ENCODE peak calls at places on chromosomes 5 and 9, in five cellular contexts. One of them, this sample, is unnamed.

GRCh38 chr9:16030513-16031185 is 477.8 kb downstream of the CCDC171 start:
- DNase-seq in tibial artery: no peak
- DNase-seq in A549: peak
- DNase-seq in uterus: no peak
- DNase-seq in body of pancreas: no peak
- DNase-seq in this sample: peak

GRCh38 chr9:114303571-114303970 is 19.3 kb upstream of the ORM1 start:
- DNase-seq in tibial artery: no peak
- DNase-seq in A549: no peak
- DNase-seq in uterus: peak
- DNase-seq in body of pancreas: peak
- DNase-seq in this sample: no peak

GRCh38 chr9:130682490-130683121 is 11.0 kb upstream of the EXOSC2 start:
- DNase-seq in tibial artery: peak
- DNase-seq in A549: peak
- DNase-seq in uterus: peak
- DNase-seq in body of pancreas: peak
- DNase-seq in this sample: peak

GRCh38 chr9:26637101-26637500 is 255.5 kb downstream of the CAAP1 start:
- DNase-seq in tibial artery: no peak
- DNase-seq in A549: no peak
- DNase-seq in uterus: no peak
- DNase-seq in body of pancreas: no peak
- DNase-seq in this sample: no peak

GRCh38 chr9:128627127-128627715 is 29.4 kb downstream of the DYNC2I2 start:
- DNase-seq in tibial artery: no peak
- DNase-seq in A549: no peak
- DNase-seq in uterus: no peak
- DNase-seq in body of pancreas: no peak
- DNase-seq in this sample: no peak

GRCh38 chr9:4964540-4964939 is 20.5 kb upstream of the JAK2 start:
- DNase-seq in tibial artery: no peak
- DNase-seq in A549: no peak
- DNase-seq in uterus: no peak
- DNase-seq in body of pancreas: no peak
- DNase-seq in this sample: no peak

GRCh38 chr9:104177003-104177611 is 83.0 kb downstream of the SMC2 start:
- DNase-seq in tibial artery: no peak
- DNase-seq in A549: no peak
- DNase-seq in uterus: no peak
- DNase-seq in body of pancreas: no peak
- DNase-seq in this sample: no peak

GRCh38 chr5:141825836-141826560 is 52.2 kb downstream of the PCDH1 start:
- DNase-seq in tibial artery: no peak
- DNase-seq in A549: peak
- DNase-seq in uterus: no peak
- DNase-seq in body of pancreas: no peak
- DNase-seq in this sample: no peak

GRCh38 chr9:113962391-113962790 is 86.3 kb downstream of the ZNF618 start:
- DNase-seq in tibial artery: no peak
- DNase-seq in A549: no peak
- DNase-seq in uterus: no peak
- DNase-seq in body of pancreas: no peak
- DNase-seq in this sample: no peak

GRCh38 chr9:136327313-136327971 is at the start of gene GPSM1:
- DNase-seq in tibial artery: peak
- DNase-seq in A549: peak
- DNase-seq in uterus: no peak
- DNase-seq in body of pancreas: peak
- DNase-seq in this sample: no peak

GRCh38 chr5:130104895-130105684 is 200.8 kb downstream of the CHSY3 start:
- DNase-seq in tibial artery: no peak
- DNase-seq in A549: no peak
- DNase-seq in uterus: no peak
- DNase-seq in body of pancreas: no peak
- DNase-seq in this sample: no peak

GRCh38 chr5:71533614-71534013 is 53.5 kb upstream of the MCCC2 start:
- DNase-seq in tibial artery: no peak
- DNase-seq in A549: no peak
- DNase-seq in uterus: no peak
- DNase-seq in body of pancreas: no peak
- DNase-seq in this sample: no peak

GRCh38 chr5:31119938-31120641 is 73.4 kb upstream of the CDH6 start:
- DNase-seq in tibial artery: no peak
- DNase-seq in A549: no peak
- DNase-seq in uterus: no peak
- DNase-seq in body of pancreas: no peak
- DNase-seq in this sample: no peak

GRCh38 chr5:168879929-168880328 is 300.8 kb upstream of the PANK3 start:
- DNase-seq in tibial artery: no peak
- DNase-seq in A549: no peak
- DNase-seq in uterus: no peak
- DNase-seq in body of pancreas: no peak
- DNase-seq in this sample: no peak

GRCh38 chr9:131671150-131671549 is 68.7 kb downstream of the RAPGEF1 start:
- DNase-seq in tibial artery: no peak
- DNase-seq in A549: no peak
- DNase-seq in uterus: no peak
- DNase-seq in body of pancreas: no peak
- DNase-seq in this sample: no peak

GRCh38 chr5:34655354-34655991 is 655 bp upstream of the RAI14 start:
- DNase-seq in tibial artery: peak
- DNase-seq in A549: peak
- DNase-seq in uterus: peak
- DNase-seq in body of pancreas: peak
- DNase-seq in this sample: peak

GRCh38 chr5:170429014-170429413 is 39.8 kb upstream of the KCNMB1 start:
- DNase-seq in tibial artery: no peak
- DNase-seq in A549: peak
- DNase-seq in uterus: no peak
- DNase-seq in body of pancreas: no peak
- DNase-seq in this sample: peak

GRCh38 chr5:11384441-11385250 is 519.6 kb downstream of the CTNND2 start:
- DNase-seq in tibial artery: no peak
- DNase-seq in A549: no peak
- DNase-seq in uterus: no peak
- DNase-seq in body of pancreas: peak
- DNase-seq in this sample: no peak

GRCh38 chr9:127835930-127836586 is 18.4 kb downstream of the ENG start:
- DNase-seq in tibial artery: peak
- DNase-seq in A549: no peak
- DNase-seq in uterus: peak
- DNase-seq in body of pancreas: no peak
- DNase-seq in this sample: no peak

GRCh38 chr5:151495330-151495729 is 47.9 kb downstream of the SLC36A1 start:
- DNase-seq in tibial artery: no peak
- DNase-seq in A549: no peak
- DNase-seq in uterus: no peak
- DNase-seq in body of pancreas: no peak
- DNase-seq in this sample: no peak

GRCh38 chr5:884345-885126 is 8.1 kb downstream of the BRD9 start:
- DNase-seq in tibial artery: no peak
- DNase-seq in A549: no peak
- DNase-seq in uterus: no peak
- DNase-seq in body of pancreas: no peak
- DNase-seq in this sample: no peak

GRCh38 chr5:154813736-154814135 is 36.7 kb downstream of the FAXDC2 start:
- DNase-seq in tibial artery: no peak
- DNase-seq in A549: no peak
- DNase-seq in uterus: no peak
- DNase-seq in body of pancreas: no peak
- DNase-seq in this sample: no peak

GRCh38 chr9:98929866-98930265 is 13.8 kb upstream of the COL15A1 start:
- DNase-seq in tibial artery: no peak
- DNase-seq in A549: no peak
- DNase-seq in uterus: peak
- DNase-seq in body of pancreas: peak
- DNase-seq in this sample: no peak

GRCh38 chr9:76571288-76572204 is 112.6 kb downstream of the GCNT1 start:
- DNase-seq in tibial artery: no peak
- DNase-seq in A549: no peak
- DNase-seq in uterus: no peak
- DNase-seq in body of pancreas: no peak
- DNase-seq in this sample: no peak

GRCh38 chr5:105593011-105593760 is 2030.6 kb upstream of the NUDT12 start:
- DNase-seq in tibial artery: no peak
- DNase-seq in A549: no peak
- DNase-seq in uterus: no peak
- DNase-seq in body of pancreas: no peak
- DNase-seq in this sample: no peak

GRCh38 chr9:92669527-92669889 is 423 bp downstream of the IPPK start:
- DNase-seq in tibial artery: peak
- DNase-seq in A549: peak
- DNase-seq in uterus: no peak
- DNase-seq in body of pancreas: peak
- DNase-seq in this sample: peak

GRCh38 chr5:72747826-72748225 is 68.6 kb upstream of the TNPO1 start:
- DNase-seq in tibial artery: no peak
- DNase-seq in A549: no peak
- DNase-seq in uterus: no peak
- DNase-seq in body of pancreas: no peak
- DNase-seq in this sample: no peak

DNA sequence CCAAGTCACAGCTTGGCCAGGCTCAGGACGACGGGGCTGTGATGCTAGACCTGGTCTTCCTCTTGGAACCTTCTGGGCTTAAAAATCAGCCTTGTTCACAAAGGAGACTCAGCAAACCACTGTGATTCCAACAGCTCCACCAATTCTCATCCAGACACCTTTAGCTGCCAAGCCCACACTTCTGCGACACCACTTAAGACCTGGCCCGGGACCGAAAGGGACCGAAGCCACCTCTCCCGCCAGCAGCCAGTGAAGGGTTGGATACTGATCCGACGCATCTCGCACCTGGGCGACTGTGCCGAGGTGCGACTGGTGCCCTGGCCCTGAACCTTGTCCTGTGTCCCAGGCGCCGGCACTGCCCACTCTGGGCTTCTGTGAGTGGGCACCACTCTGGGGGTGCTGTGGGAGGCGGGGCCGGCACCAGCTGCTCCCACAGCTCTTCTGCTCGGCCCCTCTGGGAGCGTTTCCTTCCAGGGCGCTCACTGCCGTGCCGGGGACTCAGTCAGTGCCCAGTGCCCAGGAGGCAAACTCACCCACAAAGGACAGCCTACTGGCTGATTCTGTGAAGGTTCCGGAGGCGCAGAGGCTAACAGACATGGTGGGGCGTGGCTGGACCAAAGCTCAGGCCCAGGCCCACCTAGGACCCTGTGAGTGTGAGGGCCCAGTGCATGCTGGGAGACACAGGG is 50.9 kb downstream of the EXD3 start:
- DNase-seq in tibial artery: no peak
- DNase-seq in A549: no peak
- DNase-seq in uterus: no peak
- DNase-seq in body of pancreas: no peak
- DNase-seq in this sample: no peak
- TF ChIP-seq CTCF in tibial artery: no peak
- TF ChIP-seq CTCF in A549: no peak
- TF ChIP-seq CTCF in uterus: no peak
- TF ChIP-seq CTCF in body of pancreas: no peak
- TF ChIP-seq CTCF in this sample: no peak

GRCh38 chr9:124300312-124300711 is 42.6 kb downstream of the NEK6 start:
- DNase-seq in tibial artery: no peak
- DNase-seq in A549: no peak
- DNase-seq in uterus: no peak
- DNase-seq in body of pancreas: no peak
- DNase-seq in this sample: peak

GRCh38 chr9:124302921-124303320 is 45.2 kb downstream of the NEK6 start:
- DNase-seq in tibial artery: no peak
- DNase-seq in A549: no peak
- DNase-seq in uterus: no peak
- DNase-seq in body of pancreas: no peak
- DNase-seq in this sample: no peak

GRCh38 chr9:124306098-124306735 is 48.5 kb downstream of the NEK6 start:
- DNase-seq in tibial artery: no peak
- DNase-seq in A549: peak
- DNase-seq in uterus: no peak
- DNase-seq in body of pancreas: no peak
- DNase-seq in this sample: no peak

GRCh38 chr9:124307379-124308030 is 49.8 kb downstream of the NEK6 start:
- DNase-seq in tibial artery: no peak
- DNase-seq in A549: no peak
- DNase-seq in uterus: no peak
- DNase-seq in body of pancreas: no peak
- DNase-seq in this sample: no peak

GRCh38 chr9:124304285-124304684 is 46.5 kb downstream of the NEK6 start:
- DNase-seq in tibial artery: no peak
- DNase-seq in A549: no peak
- DNase-seq in uterus: no peak
- DNase-seq in body of pancreas: no peak
- DNase-seq in this sample: no peak
- TF ChIP-seq CTCF in tibial artery: no peak
- TF ChIP-seq CTCF in A549: no peak
- TF ChIP-seq CTCF in uterus: no peak
- TF ChIP-seq CTCF in body of pancreas: no peak
- TF ChIP-seq CTCF in this sample: no peak

DNA sequence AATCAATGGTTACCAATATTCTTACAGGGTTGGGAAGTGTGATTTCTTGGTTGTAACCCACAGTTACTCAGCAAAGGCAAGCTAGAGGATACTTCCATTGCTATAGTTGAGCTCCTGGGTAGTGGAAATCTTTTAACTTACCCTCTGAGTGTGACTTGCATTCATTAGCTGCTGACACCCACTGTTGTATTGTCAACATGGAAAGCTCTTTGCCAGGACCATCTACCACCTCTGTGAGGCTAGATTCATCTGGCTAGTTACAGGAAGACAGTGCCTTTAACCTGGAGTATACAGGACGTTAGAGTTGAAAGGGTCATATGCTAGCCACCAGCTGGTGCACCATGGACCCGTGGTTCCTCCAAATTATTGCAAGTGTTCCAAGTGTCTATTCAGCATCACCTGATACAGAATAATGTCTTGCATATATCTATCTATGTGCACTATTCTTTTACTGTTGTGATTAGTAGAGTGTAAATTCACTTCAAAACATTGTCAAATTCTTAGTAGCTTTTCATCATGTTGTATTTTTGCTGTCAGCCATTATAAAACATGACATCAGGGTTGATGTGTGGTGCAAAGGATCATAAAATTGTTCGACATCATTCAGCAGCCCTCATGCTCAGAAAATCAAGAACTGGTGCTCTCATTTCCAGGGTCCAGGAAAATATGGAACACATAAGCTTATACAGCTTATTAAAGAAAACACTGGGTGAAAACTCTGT is 239.0 kb downstream of the PJA2 start:
- DNase-seq in tibial artery: no peak
- DNase-seq in A549: no peak
- DNase-seq in uterus: no peak
- DNase-seq in body of pancreas: no peak
- DNase-seq in this sample: no peak
- TF ChIP-seq CTCF in tibial artery: no peak
- TF ChIP-seq CTCF in A549: no peak
- TF ChIP-seq CTCF in uterus: no peak
- TF ChIP-seq CTCF in body of pancreas: no peak
- TF ChIP-seq CTCF in this sample: no peak

DNA sequence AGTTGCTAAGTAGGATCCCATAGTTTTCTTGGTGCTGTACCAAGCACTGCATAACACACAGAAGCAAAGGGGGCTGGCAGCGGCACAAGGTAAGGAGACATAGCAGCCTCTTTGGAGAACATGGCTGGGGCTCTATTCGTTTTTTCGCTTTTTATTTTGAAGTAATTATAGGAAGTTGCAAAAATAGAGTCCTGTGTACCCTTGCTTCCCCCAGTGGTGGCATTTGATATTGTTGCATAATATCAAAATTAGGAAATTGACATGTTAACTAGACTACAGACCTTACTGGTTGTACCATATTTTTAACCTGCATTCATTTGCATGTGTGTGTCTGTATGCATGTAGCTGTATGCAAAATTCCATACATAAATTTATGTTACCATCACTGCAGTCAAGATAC is 6.6 kb upstream of the UBQLN1 start:
- DNase-seq in tibial artery: no peak
- DNase-seq in A549: no peak
- DNase-seq in uterus: no peak
- DNase-seq in body of pancreas: no peak
- DNase-seq in this sample: no peak
- TF ChIP-seq CTCF in tibial artery: peak
- TF ChIP-seq CTCF in A549: no peak
- TF ChIP-seq CTCF in uterus: peak
- TF ChIP-seq CTCF in body of pancreas: no peak
- TF ChIP-seq CTCF in this sample: peak

This sample was measured in Calu3.